ENCODE peak calls at places on chromosomes 7 and 10, in seven cellular contexts. X, O, N, Z, Q, P and S are unnamed samples.

GRCh38 chr7:156534925-156535324 is 105.6 kb upstream of the RNF32 start:
- DNase-seq in N (no peak), O (no peak), Q (no peak), X (no peak), P (no peak), Z (no peak), S (no peak)

GRCh38 chr10:63465293-63466167 is at the start of gene JMJD1C:
- DNase-seq in N (peak), X (peak), Q (no peak), Z (peak), P (peak), O (peak), S (no peak)

GRCh38 chr10:52256832-52257691 is 57.0 kb upstream of the DKK1 start:
- DNase-seq in Q (peak), X (no peak), N (no peak), Z (no peak), O (no peak), P (no peak), S (no peak)

GRCh38 chr10:3716093-3716492 is 68.9 kb downstream of the KLF6 start:
- DNase-seq in Z (no peak), N (no peak), X (no peak), O (no peak), Q (no peak), P (no peak), S (no peak)

GRCh38 chr7:20560325-20561180 is 54.9 kb upstream of the ABCB5 start:
- DNase-seq in Z (no peak), Q (no peak), N (no peak), P (peak), O (peak), X (no peak), S (no peak)

GRCh38 chr10:88544140-88544870 is 38.8 kb downstream of the RNLS start:
- DNase-seq in N (no peak), X (no peak), Q (no peak), P (no peak), Z (no peak), O (no peak), S (no peak)

GRCh38 chr7:141153231-141153630 is 79.4 kb downstream of the TMEM178B start:
- DNase-seq in Q (no peak), X (no peak), P (no peak), O (no peak), N (no peak), Z (no peak), S (no peak)

GRCh38 chr7:23419845-23420244 is 50.4 kb downstream of the IGF2BP3 start:
- DNase-seq in P (no peak), X (no peak), N (no peak), Q (no peak), Z (no peak), O (no peak), S (no peak)

GRCh38 chr7:74586258-74587200 is 71.0 kb upstream of the GTF2I start:
- DNase-seq in Q (no peak), X (no peak), O (no peak), P (no peak), Z (no peak), N (no peak), S (no peak)

GRCh38 chr7:139560199-139560598 is 36.7 kb downstream of the CLEC2L start:
- DNase-seq in Q (no peak), X (no peak), Z (no peak), O (no peak), P (no peak), N (no peak), S (no peak)

GRCh38 chr10:73860050-73860491 is 14.3 kb downstream of the CAMK2G start:
- DNase-seq in Q (no peak), O (no peak), P (no peak), N (no peak), Z (no peak), X (no peak), S (no peak)

GRCh38 chr10:113073549-113074189 is 123.6 kb downstream of the TCF7L2 start:
- DNase-seq in P (peak), Q (no peak), O (peak), Z (peak), N (peak), X (peak), S (peak)

GRCh38 chr10:3780056-3780765 is 4.8 kb downstream of the KLF6 start:
- DNase-seq in P (no peak), X (no peak), Z (no peak), N (no peak), Q (no peak), O (no peak), S (no peak)

GRCh38 chr10:124701038-124701365 is 43.2 kb downstream of the FAM53B start:
- DNase-seq in Q (no peak), P (no peak), O (no peak), X (no peak), Z (no peak), N (no peak), S (no peak)

GRCh38 chr7:87110778-87111177 is 41.5 kb upstream of the DMTF1 start:
- DNase-seq in P (peak), N (no peak), O (peak), Z (no peak), X (no peak), Q (no peak), S (no peak)

GRCh38 chr10:124755581-124755980 is 11.4 kb upstream of the FAM53B start:
- DNase-seq in N (no peak), Z (no peak), X (no peak), Q (no peak), P (no peak), O (no peak), S (no peak)

GRCh38 chr10:34305189-34305588 is 509.9 kb downstream of the PARD3 start:
- DNase-seq in X (no peak), Z (peak), Q (no peak), P (peak), O (peak), N (no peak), S (no peak)

GRCh38 chr7:157468221-157469111 is 131.7 kb downstream of the DNAJB6 start:
- DNase-seq in X (no peak), O (no peak), Q (no peak), N (no peak), Z (no peak), P (no peak), S (no peak)

GRCh38 chr10:48541144-48541795 is 63.6 kb downstream of the ARHGAP22 start:
- DNase-seq in N (no peak), P (no peak), O (no peak), Z (no peak), X (no peak), Q (no peak), S (no peak)

GRCh38 chr7:141792526-141792925 is 2.5 kb downstream of the TAS2R5 start:
- DNase-seq in O (no peak), X (no peak), N (no peak), Q (no peak), P (no peak), Z (no peak), S (no peak)

GRCh38 chr7:39240864-39241263 is 263.2 kb downstream of the POU6F2 start:
- DNase-seq in Q (no peak), X (no peak), P (no peak), Z (no peak), O (no peak), N (no peak), S (no peak)

GRCh38 chr7:32892521-32893224 is 1.1 kb upstream of the KBTBD2 start:
- DNase-seq in X (peak), O (no peak), P (peak), N (peak), Q (no peak), Z (no peak), S (no peak)

DNA sequence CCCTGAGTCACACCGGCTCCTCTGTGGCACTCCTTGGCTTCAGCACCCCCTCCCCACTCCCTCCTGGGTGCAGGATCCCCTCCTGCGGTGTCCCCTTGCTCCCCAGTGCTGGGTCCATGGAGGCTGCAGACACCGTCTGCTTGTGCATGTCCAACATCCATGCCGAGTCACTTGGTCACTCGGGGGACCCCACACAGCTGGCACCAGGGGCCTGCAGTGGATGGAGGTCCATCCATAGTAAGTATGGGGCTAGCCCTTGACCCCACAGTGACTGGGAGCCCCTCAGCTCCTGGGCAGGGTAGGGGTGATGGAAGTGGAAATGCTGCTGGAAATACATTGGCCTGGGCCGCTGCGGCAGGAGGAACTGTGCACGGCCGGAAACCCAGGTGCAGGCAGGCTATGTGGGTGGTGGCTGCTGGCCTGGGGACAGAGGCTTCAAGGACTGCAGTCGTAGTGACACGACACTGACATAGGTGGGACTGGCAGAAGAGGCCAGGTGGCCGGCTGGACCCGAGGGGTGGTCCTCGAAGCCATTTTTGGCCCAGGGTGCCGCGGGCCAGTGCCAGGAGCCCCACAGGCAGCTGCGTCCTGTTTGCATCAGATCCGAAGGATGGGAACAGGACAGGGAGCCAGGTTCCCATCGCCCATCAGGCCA is 58.9 kb downstream of the GLRX3 start:
- DNase-seq in X (no peak), N (no peak), O (no peak), Q (no peak), Z (no peak), P (no peak), S (no peak)
- TF ChIP-seq SIN3A in X (no peak), N (no peak), O (no peak), Q (no peak), Z (no peak), P (no peak), S (no peak)

GRCh38 chr7:31883761-31884164 is 186.4 kb downstream of the PDE1C start:
- DNase-seq in Q (no peak), O (no peak), P (no peak), Z (no peak), N (no peak), X (no peak), S (no peak)
- TF ChIP-seq SIN3A in Q (no peak), O (no peak), P (no peak), Z (no peak), N (no peak), X (no peak), S (no peak)

GRCh38 chr10:133388265-133388972 is 5.5 kb upstream of the MTG1 start:
- DNase-seq in Z (no peak), N (no peak), Q (peak), O (peak), P (peak), X (no peak), S (no peak)
- TF ChIP-seq SIN3A in Z (no peak), N (no peak), Q (no peak), O (no peak), P (no peak), X (no peak), S (no peak)

GRCh38 chr10:70774810-70775678 is 10.1 kb downstream of the TBATA start:
- DNase-seq in P (no peak), Q (no peak), N (peak), O (peak), Z (no peak), X (no peak), S (no peak)
- TF ChIP-seq SIN3A in P (no peak), Q (no peak), N (no peak), O (no peak), Z (no peak), X (no peak), S (no peak)

GRCh38 chr10:97563337-97563736 is 9.2 kb upstream of the ANKRD2 start:
- DNase-seq in O (no peak), P (no peak), Z (no peak), Q (no peak), N (no peak), X (no peak), S (no peak)
- TF ChIP-seq SIN3A in O (no peak), P (no peak), Z (no peak), Q (no peak), N (no peak), X (no peak), S (no peak)

GRCh38 chr7:114789942-114790341 is 132.0 kb upstream of the MDFIC start:
- DNase-seq in P (no peak), Q (no peak), X (no peak), N (no peak), Z (no peak), O (no peak), S (no peak)
- TF ChIP-seq SIN3A in P (no peak), Q (no peak), X (no peak), N (no peak), Z (no peak), O (no peak), S (no peak)

DNA sequence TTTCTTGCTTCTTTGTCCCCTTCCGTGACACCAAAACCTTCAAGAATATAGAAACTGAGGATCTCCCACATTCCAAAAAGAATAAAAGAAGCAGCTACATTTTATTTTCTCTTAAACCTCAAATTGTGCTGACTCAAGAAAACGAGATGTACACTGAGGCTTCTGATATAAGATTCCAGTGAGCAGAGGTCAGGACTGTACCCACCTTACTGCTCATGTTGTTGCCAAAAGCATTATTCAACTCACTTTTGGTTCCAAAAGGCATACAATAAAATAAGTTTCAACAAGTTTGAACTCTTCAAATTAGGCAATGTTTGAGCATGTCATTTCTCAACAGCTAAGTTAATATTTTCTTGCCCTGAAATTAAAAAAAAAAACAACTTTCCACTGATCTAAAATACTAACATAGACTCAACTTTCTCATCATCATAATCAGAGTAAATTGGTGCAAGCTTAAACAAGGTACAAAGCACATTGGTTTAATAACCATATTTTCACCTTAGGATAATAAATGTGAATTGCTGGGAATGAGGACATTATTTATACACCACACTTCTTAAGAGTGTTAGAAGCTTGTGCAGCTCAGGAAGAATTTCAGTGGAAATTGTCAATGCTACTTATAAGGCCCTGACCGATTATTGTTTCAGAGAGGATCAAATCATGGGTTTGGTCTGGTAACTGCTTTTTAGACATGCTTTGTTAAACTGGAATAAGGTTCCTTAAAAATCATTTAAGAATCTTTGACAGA is 629.0 kb upstream of the IGFBP3 start:
- DNase-seq in X (no peak), N (no peak), P (no peak), O (no peak), Z (no peak), Q (no peak), S (no peak)
- TF ChIP-seq SIN3A in X (no peak), N (no peak), P (no peak), O (no peak), Z (no peak), Q (no peak), S (no peak)

GRCh38 chr10:117241541-117242462 is 888 bp downstream of the SLC18A2 start:
- DNase-seq in N (peak), X (no peak), P (peak), Z (no peak), Q (no peak), O (no peak), S (no peak)
- TF ChIP-seq SIN3A in N (no peak), X (no peak), P (no peak), Z (no peak), Q (no peak), O (no peak), S (no peak)

GRCh38 chr10:128102480-128103228 is 23.6 kb downstream of the MKI67 start:
- DNase-seq in O (no peak), X (no peak), Q (no peak), Z (no peak), N (no peak), P (no peak), S (no peak)
- TF ChIP-seq SIN3A in O (no peak), X (no peak), Q (no peak), Z (no peak), N (no peak), P (no peak), S (no peak)